ENCODE peak calls at places on chromosomes 1 and 21, in four cellular contexts. A is amygdala, W is T-helper 9 cell, Q is HFFc6. T is an unnamed sample.

GRCh38 chr21:40620386-40621145 is 226.4 kb downstream of the DSCAM start:
- DNase-seq in W (no peak), Q (no peak), A (no peak), T (no peak)

GRCh38 chr1:8094481-8095241 is 68.6 kb upstream of the ERRFI1 start:
- DNase-seq in A (no peak), W (no peak), Q (peak), T (no peak)

GRCh38 chr1:44672254-44672955 is 1.9 kb downstream of the TMEM53 start:
- DNase-seq in Q (peak), W (no peak), A (no peak), T (no peak)

GRCh38 chr1:119228318-119228717 is 87.9 kb upstream of the WARS2 start:
- DNase-seq in A (no peak), Q (no peak), W (no peak), T (no peak)

GRCh38 chr1:82091729-82092128 is 291.0 kb downstream of the ADGRL2 start:
- DNase-seq in W (no peak), Q (no peak), A (no peak), T (no peak)

GRCh38 chr1:227779021-227779441 is 36.4 kb upstream of the PRSS38 start:
- DNase-seq in W (no peak), A (no peak), Q (no peak), T (no peak)

GRCh38 chr1:233569636-233570035 is 44.3 kb upstream of the KCNK1 start:
- DNase-seq in Q (no peak), W (no peak), A (no peak), T (no peak)

GRCh38 chr1:178660484-178660883 is 64.6 kb upstream of the RALGPS2 start:
- DNase-seq in Q (no peak), A (no peak), W (no peak), T (no peak)